ENCODE peak calls at places on chromosomes 1 and 21, in nine cellular contexts. V is K562; X is neural crest cell; P is stimulated activated naive CD8-positive, alpha-beta T cell treated with anti-CD3 and anti-CD28 coated beads, Interleukin-15, Interleukin-2, amounts not matched to agents 100 U/mL and 50 U/mL, for 24 hours; Y is SHP77; Q is stimulated activated CD8-positive, alpha-beta memory T cell treated with anti-CD3 and anti-CD28 coated beads, Interleukin-15, amount 100 ng/mL, for 1 hour; R is brain pericyte; K is fibroblast of pulmonary artery; C is heart left ventricle. N is an unnamed sample.

GRCh38 chr1:43435146-43436145 is 18.3 kb downstream of the HYI start:
- DNase-seq in V (no peak), X (no peak), P (no peak), Y (no peak), Q (no peak), R (no peak), K (peak; percentile 45), C (peak; percentile 43), N (no peak)

GRCh38 chr1:84090447-84091244 is 53.4 kb upstream of the PRKACB start:
- DNase-seq in V (no peak), X (no peak), P (no peak), Y (no peak), Q (no peak), R (no peak), K (no peak), C (no peak), N (no peak)

GRCh38 chr1:172086137-172086536 is 244.8 kb downstream of the DNM3 start:
- DNase-seq in V (no peak), X (no peak), P (no peak), Y (no peak), Q (no peak), R (no peak), K (no peak), C (no peak), N (no peak)

GRCh38 chr1:17167783-17168479 is 37.0 kb upstream of the PADI1 start:
- DNase-seq in V (no peak), X (no peak), P (no peak), Y (no peak), Q (no peak), R (no peak), K (peak; percentile 22), C (no peak), N (no peak)

GRCh38 chr21:26686278-26686677 is 113.2 kb upstream of the CYYR1 start:
- DNase-seq in V (no peak), X (no peak), P (peak; percentile 16), Y (peak; percentile 19), Q (no peak), R (no peak), K (peak; percentile 21), C (no peak), N (no peak)

GRCh38 chr1:111596499-111596898 is 23.1 kb upstream of the RAP1A start:
- DNase-seq in V (no peak), X (no peak), P (peak; percentile 61), Y (no peak), Q (no peak), R (no peak), K (no peak), C (no peak), N (no peak)

GRCh38 chr1:119554188-119554587 is 47.2 kb downstream of the HSD3B1 start:
- DNase-seq in V (no peak), X (no peak), P (no peak), Y (peak; percentile 93), Q (no peak), R (peak; percentile 89), K (peak; percentile 91), C (no peak), N (no peak)

GRCh38 chr1:200751717-200752116 is 13.0 kb downstream of the CAMSAP2 start:
- DNase-seq in V (no peak), X (no peak), P (peak; percentile 11), Y (no peak), Q (no peak), R (no peak), K (no peak), C (no peak), N (no peak)

GRCh38 chr1:58409826-58410225 is 136.7 kb downstream of the OMA1 start:
- DNase-seq in V (no peak), X (no peak), P (no peak), Y (no peak), Q (no peak), R (no peak), K (no peak), C (no peak), N (no peak)

GRCh38 chr1:201745023-201745422 is 83.9 kb upstream of the IPO9 start:
- DNase-seq in V (no peak), X (no peak), P (no peak), Y (no peak), Q (no peak), R (no peak), K (peak; percentile 91), C (no peak), N (no peak)